ENCODE peak calls at places on chromosome 9, in four cellular contexts. One of them, this sample, is unnamed.

GRCh38 chr9:112029921-112030444 is 133.4 kb downstream of the UGCG start:
- DNase-seq in GM12878: no peak
- DNase-seq in endothelial cell of umbilical vein: peak
- DNase-seq in K562: no peak
- DNase-seq in this sample: peak

GRCh38 chr9:134313470-134313869 is 12.8 kb upstream of the RXRA start:
- DNase-seq in endothelial cell of umbilical vein: no peak
- DNase-seq in GM12878: no peak
- DNase-seq in K562: no peak
- DNase-seq in this sample: no peak

GRCh38 chr9:124764774-124765438 is 6.2 kb downstream of the NR6A1 start:
- DNase-seq in GM12878: no peak
- DNase-seq in endothelial cell of umbilical vein: peak
- DNase-seq in K562: peak
- DNase-seq in this sample: no peak

GRCh38 chr9:5582835-5583195 is 46.1 kb upstream of the RIC1 start:
- DNase-seq in endothelial cell of umbilical vein: no peak
- DNase-seq in GM12878: peak
- DNase-seq in K562: no peak
- DNase-seq in this sample: peak

GRCh38 chr9:107239474-107239873 is 43.6 kb upstream of the RAD23B start:
- DNase-seq in GM12878: no peak
- DNase-seq in endothelial cell of umbilical vein: peak
- DNase-seq in K562: peak
- DNase-seq in this sample: peak

GRCh38 chr9:22036866-22037626 is 27.9 kb upstream of the CDKN2B start:
- DNase-seq in endothelial cell of umbilical vein: no peak
- DNase-seq in GM12878: no peak
- DNase-seq in K562: no peak
- DNase-seq in this sample: peak

GRCh38 chr9:18208166-18209059 is 265.5 kb upstream of the ADAMTSL1 start:
- DNase-seq in K562: no peak
- DNase-seq in GM12878: no peak
- DNase-seq in endothelial cell of umbilical vein: peak
- DNase-seq in this sample: peak

GRCh38 chr9:92147030-92147853 is 32.0 kb upstream of the SPTLC1 start:
- DNase-seq in endothelial cell of umbilical vein: peak
- DNase-seq in GM12878: no peak
- DNase-seq in K562: peak
- DNase-seq in this sample: peak

GRCh38 chr9:134172198-134173126 is 8.1 kb upstream of the RNU6ATAC start:
- DNase-seq in endothelial cell of umbilical vein: no peak
- DNase-seq in GM12878: no peak
- DNase-seq in K562: no peak
- DNase-seq in this sample: no peak

GRCh38 chr9:38043931-38044623 is 24.9 kb downstream of the SHB start:
- DNase-seq in K562: no peak
- DNase-seq in endothelial cell of umbilical vein: no peak
- DNase-seq in GM12878: no peak
- DNase-seq in this sample: no peak

GRCh38 chr9:90783552-90783951 is 18.1 kb upstream of the SYK start:
- DNase-seq in endothelial cell of umbilical vein: no peak
- DNase-seq in K562: no peak
- DNase-seq in GM12878: no peak
- DNase-seq in this sample: no peak

GRCh38 chr9:76438841-76439588 is 20.0 kb upstream of the GCNT1 start:
- DNase-seq in endothelial cell of umbilical vein: no peak
- DNase-seq in K562: no peak
- DNase-seq in GM12878: peak
- DNase-seq in this sample: no peak

GRCh38 chr9:94554078-94554438 is 825 bp upstream of the PCAT7 start:
- DNase-seq in endothelial cell of umbilical vein: no peak
- DNase-seq in GM12878: no peak
- DNase-seq in K562: peak
- DNase-seq in this sample: no peak

GRCh38 chr9:94554439-94555331 is at the start of gene PCAT7:
- DNase-seq in GM12878: peak
- DNase-seq in endothelial cell of umbilical vein: peak
- DNase-seq in K562: peak
- DNase-seq in this sample: no peak

DNA sequence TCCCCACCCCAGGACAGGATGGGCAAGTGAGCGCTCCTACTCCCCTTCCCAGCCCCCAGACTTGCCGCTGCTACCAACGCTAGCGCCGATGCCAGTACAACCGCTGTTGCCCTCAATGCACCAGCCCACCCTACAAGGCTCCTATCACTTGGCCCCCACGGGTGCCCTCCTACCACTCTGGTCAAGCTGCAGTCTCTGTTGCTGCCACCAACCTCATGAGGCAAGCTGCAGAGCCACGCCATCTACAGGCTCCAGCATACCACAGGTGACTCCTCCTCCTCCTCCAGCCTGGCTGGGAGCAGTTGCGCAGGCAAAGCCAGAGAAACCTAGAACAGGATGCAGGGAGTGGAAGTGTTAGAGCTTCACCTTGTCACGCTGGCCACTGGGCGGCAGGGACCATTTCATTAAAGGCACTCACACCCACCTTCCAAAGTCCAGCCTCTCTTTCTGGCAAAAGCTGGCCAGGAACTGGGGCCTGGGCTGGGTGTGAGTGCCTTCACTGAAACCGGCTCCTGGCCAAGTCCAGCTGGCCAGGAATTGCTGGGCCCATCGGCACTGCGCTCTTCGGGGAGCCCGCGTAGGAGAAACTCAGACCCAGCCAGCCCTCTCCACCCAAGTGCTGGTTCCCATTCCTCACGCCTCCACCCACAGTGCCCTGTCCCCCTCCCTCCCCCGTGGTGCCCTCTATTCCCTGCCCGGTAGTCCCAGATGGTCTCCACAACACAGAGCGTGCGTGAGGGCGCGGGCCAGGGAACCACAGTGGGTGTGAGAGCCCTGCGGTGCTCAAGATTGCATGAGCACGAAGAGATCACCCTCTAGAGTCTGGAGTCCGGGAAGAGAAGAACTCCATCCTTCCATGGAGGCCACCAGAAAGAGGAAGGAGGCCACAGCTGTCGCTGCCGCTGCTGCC is 1.6 kb upstream of the PCAT7 start:
- DNase-seq in endothelial cell of umbilical vein: no peak
- DNase-seq in K562: peak
- DNase-seq in GM12878: no peak
- DNase-seq in this sample: no peak
- TF ChIP-seq FOS in endothelial cell of umbilical vein: no peak
- TF ChIP-seq FOS in K562: no peak
- TF ChIP-seq FOS in GM12878: no peak
- TF ChIP-seq FOS in this sample: no peak

DNA sequence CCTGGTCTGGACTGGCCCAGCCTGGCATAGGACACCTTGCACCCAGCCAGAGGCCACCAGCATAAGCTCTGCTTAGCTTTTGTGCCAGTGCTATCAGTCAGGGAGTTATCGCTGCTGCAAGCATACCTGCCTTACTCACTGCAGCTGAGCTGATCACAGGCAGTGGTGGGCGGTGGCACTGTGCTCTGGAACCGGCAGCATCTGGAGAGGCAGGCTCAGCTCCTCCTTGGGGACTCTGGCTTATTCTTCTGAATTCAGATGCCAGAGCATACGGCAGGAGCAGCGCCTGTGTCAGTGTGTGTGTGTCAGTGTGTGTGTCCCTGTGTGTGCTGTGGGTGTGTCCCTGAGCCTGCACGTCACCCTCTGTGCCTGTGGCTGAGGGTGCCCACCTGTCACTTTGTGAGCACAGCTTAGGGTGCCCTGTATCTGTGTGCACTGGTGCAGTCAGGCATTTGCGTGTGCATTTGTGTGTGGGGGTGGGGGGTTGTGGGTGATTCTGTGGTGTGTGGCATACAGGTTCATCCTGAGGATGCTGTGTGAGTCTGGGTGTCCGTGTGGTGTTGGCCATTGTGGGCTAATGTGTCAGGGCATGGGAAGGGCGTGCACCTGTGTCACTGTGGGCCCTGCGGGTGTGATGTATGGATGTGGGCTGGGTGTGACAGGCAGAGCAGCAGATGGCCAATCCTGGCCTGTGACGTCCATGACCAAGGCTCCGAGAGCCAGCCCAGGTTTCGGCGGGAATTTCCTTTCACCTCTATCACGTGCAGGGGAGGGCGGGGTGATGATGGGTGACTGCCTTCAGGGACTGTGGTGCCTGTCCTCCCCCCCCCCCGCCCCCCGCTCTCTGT is 23.5 kb downstream of the LMX1B start:
- DNase-seq in K562: no peak
- DNase-seq in endothelial cell of umbilical vein: no peak
- DNase-seq in GM12878: no peak
- DNase-seq in this sample: no peak
- TF ChIP-seq FOS in K562: no peak
- TF ChIP-seq FOS in endothelial cell of umbilical vein: no peak
- TF ChIP-seq FOS in GM12878: no peak
- TF ChIP-seq FOS in this sample: no peak

GRCh38 chr9:88458716-88459115 is 70.5 kb downstream of the SPIN1 start:
- DNase-seq in K562: no peak
- DNase-seq in GM12878: no peak
- DNase-seq in endothelial cell of umbilical vein: no peak
- DNase-seq in this sample: peak

GRCh38 chr9:88464851-88465250 is 70.1 kb upstream of the NXNL2 start:
- DNase-seq in GM12878: no peak
- DNase-seq in endothelial cell of umbilical vein: peak
- DNase-seq in K562: no peak
- DNase-seq in this sample: peak

GRCh38 chr9:88460583-88461332 is 72.5 kb downstream of the SPIN1 start:
- DNase-seq in GM12878: no peak
- DNase-seq in endothelial cell of umbilical vein: no peak
- DNase-seq in K562: no peak
- DNase-seq in this sample: no peak

DNA sequence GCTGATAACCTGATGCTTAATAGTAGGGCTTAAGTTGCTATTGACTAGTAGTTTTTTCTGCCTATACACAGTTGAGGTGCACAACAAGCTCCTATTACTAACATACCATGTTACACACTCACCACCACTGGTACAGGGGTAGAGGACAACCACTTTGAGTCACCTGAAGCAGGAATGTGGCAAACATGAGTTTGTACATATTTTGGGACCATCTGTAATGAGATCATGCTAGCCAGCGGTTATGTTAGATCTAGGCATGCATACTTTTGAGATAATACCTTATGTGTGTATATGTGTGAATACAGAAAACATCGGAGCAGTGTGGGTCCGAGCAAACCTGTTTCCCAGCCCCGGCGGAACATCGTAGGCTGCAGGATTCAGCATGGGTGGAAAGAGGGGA is 72.8 kb upstream of the NXNL2 start:
- DNase-seq in endothelial cell of umbilical vein: no peak
- DNase-seq in K562: no peak
- DNase-seq in GM12878: no peak
- DNase-seq in this sample: peak
- TF ChIP-seq FOS in endothelial cell of umbilical vein: no peak
- TF ChIP-seq FOS in K562: no peak
- TF ChIP-seq FOS in GM12878: no peak
- TF ChIP-seq FOS in this sample: no peak

DNA sequence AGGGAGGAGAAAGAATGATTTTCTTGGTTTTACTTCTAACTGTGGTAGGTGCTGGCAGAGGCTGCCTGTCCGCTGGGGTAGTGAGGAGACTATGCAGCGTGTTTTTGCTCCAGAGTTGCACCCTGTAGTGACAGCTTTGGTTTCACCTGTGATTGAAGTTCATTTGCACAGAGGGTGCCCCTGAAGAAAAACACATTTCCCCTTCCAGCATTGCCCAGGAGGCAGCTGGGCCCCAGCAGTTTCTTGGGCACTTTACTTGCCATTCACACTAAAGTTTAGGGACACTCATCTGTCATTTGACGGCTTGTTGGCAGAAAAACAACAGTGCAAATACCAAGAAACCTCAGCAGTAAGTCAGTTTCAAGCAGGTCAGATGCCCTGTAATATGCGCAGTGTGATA is 136.0 kb upstream of the PUM3 start:
- DNase-seq in GM12878: no peak
- DNase-seq in K562: no peak
- DNase-seq in endothelial cell of umbilical vein: no peak
- DNase-seq in this sample: no peak
- TF ChIP-seq FOS in GM12878: no peak
- TF ChIP-seq FOS in K562: no peak
- TF ChIP-seq FOS in endothelial cell of umbilical vein: no peak
- TF ChIP-seq FOS in this sample: no peak